ENCODE peak calls at places on chromosomes 12 and 14, in six cellular contexts. G is neuronal stem cell, Y is mesendoderm, Z is mesenchymal stem cell, X is IMR-90, W is H1. D is an unnamed sample. For H3K4me1, the result is how much of the 10 kb centered on the place peaks cover.

GRCh38 chr14:88554458-88555286 is at the start of gene PTPN21:
- DNase-seq in G (peak), Y (peak), Z (peak), X (peak), W (no peak), D (peak)

GRCh38 chr12:49187184-49187583 is 1.7 kb downstream of the TUBA1A start:
- DNase-seq in G (no peak), Y (no peak), Z (peak), X (peak), W (no peak), D (no peak)

GRCh38 chr12:56980268-56980667 is 22.9 kb upstream of the RDH16 start:
- DNase-seq in G (no peak), Y (no peak), Z (no peak), X (no peak), W (no peak), D (no peak)

GRCh38 chr12:32353540-32353939 is 45.8 kb upstream of the FGD4 start:
- DNase-seq in G (no peak), Y (no peak), Z (no peak), X (no peak), W (no peak), D (no peak)

GRCh38 chr14:81427348-81428058 is 27.4 kb upstream of the STON2 start:
- DNase-seq in G (no peak), Y (peak), Z (no peak), X (no peak), W (no peak), D (no peak)

GRCh38 chr12:29216797-29217583 is 67.9 kb downstream of the FAR2 start:
- DNase-seq in G (no peak), Y (no peak), Z (peak), X (no peak), W (no peak), D (no peak)

GRCh38 chr14:57519051-57519450 is 25.4 kb upstream of the CCDC198 start:
- DNase-seq in G (no peak), Y (peak), Z (no peak), X (no peak), W (no peak), D (no peak)

GRCh38 chr14:22084393-22085281 is 411.0 kb upstream of the OR4E1 start:
- DNase-seq in G (peak), Y (peak), Z (peak), X (peak), W (no peak), D (no peak)

GRCh38 chr12:75389706-75390105 is 1.2 kb upstream of the GLIPR1L2 start:
- DNase-seq in G (no peak), Y (no peak), Z (peak), X (no peak), W (no peak), D (no peak)

GRCh38 chr12:125208942-125209341 is 143.7 kb downstream of the AACS start:
- DNase-seq in G (no peak), Y (no peak), Z (no peak), X (no peak), W (no peak), D (no peak)

GRCh38 chr14:59534361-59534987 is 42.1 kb downstream of the CCDC175 start:
- DNase-seq in G (no peak), Y (no peak), Z (peak), X (peak), W (no peak), D (no peak)

GRCh38 chr12:48021485-48022179 is 17.4 kb upstream of the COL2A1 start:
- DNase-seq in G (no peak), Y (peak), Z (no peak), X (no peak), W (peak), D (peak)

DNA sequence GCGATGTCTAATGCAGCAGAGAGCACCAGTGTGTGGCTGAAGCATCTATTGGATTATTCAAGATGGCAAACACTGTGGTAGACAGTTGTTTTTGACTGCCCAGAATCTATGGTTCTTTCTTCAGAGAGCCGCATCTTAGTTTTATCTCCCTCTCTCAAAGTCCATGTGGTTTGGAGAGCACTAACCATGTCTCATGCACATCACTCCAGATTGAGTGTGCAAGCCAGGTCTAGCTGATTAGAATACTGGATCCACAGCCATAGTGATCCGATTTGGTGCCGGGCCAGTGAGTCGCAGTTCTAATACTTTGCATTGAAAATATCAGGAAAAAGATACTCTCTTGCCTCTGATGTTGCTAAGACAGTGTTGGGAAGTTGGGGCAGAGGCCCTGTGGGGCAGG is 4.6 kb upstream of the SBNO1 start:
- DNase-seq in G (no peak), Y (no peak), Z (no peak), X (no peak), W (no peak), D (no peak)
- H3K4me1 ChIP-seq in G (under half), Y (under half), Z (under half), X (under half), W (under half), D (under half)

GRCh38 chr12:50785406-50785805 is 21.5 kb downstream of the ATF1 start:
- DNase-seq in G (no peak), Y (no peak), Z (no peak), X (no peak), W (no peak), D (no peak)
- H2AK5ac ChIP-seq in G (no peak), Y (no peak), Z (no peak), X (peak), W (no peak), D (no peak)

GRCh38 chr14:67908061-67908767 is 88.6 kb downstream of the RAD51B start:
- DNase-seq in G (no peak), Y (no peak), Z (no peak), X (peak), W (no peak), D (no peak)
- H3K4me1 ChIP-seq in G (under half), Y (under half), Z (under half), X (under half), W (under half), D (under half)

GRCh38 chr14:50007123-50007903 is 109.1 kb downstream of the VCPKMT start:
- DNase-seq in G (no peak), Y (peak), Z (no peak), X (no peak), W (no peak), D (peak)
- H2AK5ac ChIP-seq in G (no peak), Y (no peak), Z (no peak), X (peak), W (no peak), D (no peak)

GRCh38 chr12:40620564-40621019 is 71.6 kb upstream of the CNTN1 start:
- DNase-seq in G (no peak), Y (no peak), Z (no peak), X (no peak), W (no peak), D (no peak)

GRCh38 chr12:40614923-40615322 is 77.3 kb upstream of the CNTN1 start:
- DNase-seq in G (no peak), Y (no peak), Z (no peak), X (no peak), W (no peak), D (no peak)

GRCh38 chr12:40615590-40615989 is 76.6 kb upstream of the CNTN1 start:
- DNase-seq in G (no peak), Y (no peak), Z (no peak), X (no peak), W (no peak), D (no peak)

GRCh38 chr12:40616383-40616900 is 75.8 kb upstream of the CNTN1 start:
- DNase-seq in G (no peak), Y (no peak), Z (no peak), X (no peak), W (no peak), D (no peak)

DNA sequence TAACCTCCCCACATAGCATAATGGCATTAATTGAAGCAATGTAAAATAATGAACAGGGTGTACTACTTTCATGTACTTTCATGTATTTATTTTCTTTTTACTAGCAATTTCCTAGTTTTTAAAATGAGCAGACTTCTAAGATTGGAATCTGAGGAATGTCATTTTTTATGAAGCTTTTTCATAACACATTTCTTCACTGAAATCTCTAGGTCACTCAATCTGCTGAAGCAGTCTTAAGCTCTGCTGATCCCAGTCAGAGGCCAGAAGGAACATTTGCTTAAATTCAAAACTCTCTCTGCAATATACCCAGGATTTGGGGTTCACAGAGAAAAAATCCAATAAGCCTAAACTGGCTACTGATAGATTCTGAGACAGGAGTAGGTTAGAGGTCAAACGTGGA is 73.6 kb upstream of the CNTN1 start:
- DNase-seq in G (no peak), Y (no peak), Z (no peak), X (no peak), W (no peak), D (no peak)
- H3K4me1 ChIP-seq in G (under half), Y (under half), Z (under half), X (under half), W (under half), D (under half)

GRCh38 chr12:26090853-26091510 is 33.9 kb downstream of the BHLHE41 start:
- DNase-seq in G (no peak), Y (peak), Z (no peak), X (peak), W (no peak), D (no peak)
- H2AK5ac ChIP-seq in G (no peak), Y (no peak), Z (no peak), X (peak), W (no peak), D (no peak)

GRCh38 chr14:73762375-73762822 is 48.2 kb upstream of the PNMA1 start:
- DNase-seq in G (no peak), Y (no peak), Z (peak), X (no peak), W (no peak), D (no peak)
- H3K4me1 ChIP-seq in G (under half), Y (under half), Z (under half), X (under half), W (under half), D (under half)

D was measured in H9.